ENCODE peak calls at places on chromosomes 7 and 10, in nine cellular contexts. Z is CD4-positive, CD25-positive, alpha-beta regulatory T cell; G is transverse colon; S is cardiac muscle cell; N is Panc1; Y is OCI-LY7; C is brain microvascular endothelial cell; K is HAP-1; H is foreskin fibroblast. V is an unnamed sample.

GRCh38 chr7:7104314-7104698 is 78.0 kb upstream of the C1GALT1 start:
- DNase-seq in Z (no peak), G (no peak), S (peak; percentile 33), N (no peak), Y (no peak), C (peak; percentile 5), K (no peak), H (peak; percentile 26), V (no peak)

GRCh38 chr10:44184633-44185314 is 200.1 kb downstream of the CXCL12 start:
- DNase-seq in Z (no peak), G (no peak), S (no peak), N (no peak), Y (no peak), C (no peak), K (no peak), H (no peak), V (no peak)

GRCh38 chr7:70417061-70417655 is 714.8 kb upstream of the GALNT17 start:
- DNase-seq in Z (no peak), G (no peak), S (no peak), N (no peak), Y (peak; percentile 54), C (no peak), K (no peak), H (no peak), V (no peak)

GRCh38 chr10:114876602-114877300 is 55.2 kb downstream of the FHIP2A start:
- DNase-seq in Z (no peak), G (peak; percentile 62), S (peak; percentile 73), N (no peak), Y (peak; percentile 61), C (peak; percentile 72), K (peak; percentile 88), H (peak; percentile 83), V (peak; percentile 67)

GRCh38 chr7:85682819-85683218 is 496.0 kb upstream of the SEMA3D start:
- DNase-seq in Z (no peak), G (no peak), S (peak; percentile 45), N (no peak), Y (no peak), C (no peak), K (no peak), H (peak; percentile 73), V (no peak)

GRCh38 chr10:13115832-13116793 is 16.1 kb downstream of the OPTN start:
- DNase-seq in Z (peak; percentile 18), G (peak; percentile 56), S (no peak), N (no peak), Y (no peak), C (no peak), K (no peak), H (no peak), V (no peak)

GRCh38 chr10:86292462-86293322 is 73.9 kb downstream of the GRID1 start:
- DNase-seq in Z (no peak), G (no peak), S (no peak), N (no peak), Y (no peak), C (no peak), K (no peak), H (no peak), V (peak; percentile 35)

GRCh38 chr7:6530626-6531491 is 20.4 kb downstream of the GRID2IP start:
- DNase-seq in Z (peak; percentile 34), G (peak; percentile 67), S (no peak), N (no peak), Y (peak; percentile 78), C (no peak), K (peak; percentile 89), H (no peak), V (no peak)

GRCh38 chr7:27185013-27185707 is at the start of gene HOXA11:
- DNase-seq in Z (no peak), G (peak; percentile 83), S (no peak), N (no peak), Y (no peak), C (no peak), K (peak; percentile 87), H (peak; percentile 97), V (no peak)

GRCh38 chr10:72764151-72764550 is 72.2 kb downstream of the MCU start:
- DNase-seq in Z (no peak), G (no peak), S (peak; percentile 91), N (no peak), Y (no peak), C (peak; percentile 59), K (no peak), H (peak; percentile 68), V (no peak)

GRCh38 chr7:47771990-47772360 is 176.3 kb downstream of the PKD1L1 start:
- DNase-seq in Z (no peak), G (no peak), S (no peak), N (no peak), Y (no peak), C (no peak), K (no peak), H (no peak), V (no peak)

GRCh38 chr10:1045415-1045814 is 3.5 kb downstream of the IDI1 start:
- DNase-seq in Z (no peak), G (no peak), S (no peak), N (no peak), Y (no peak), C (no peak), K (no peak), H (no peak), V (no peak)

GRCh38 chr10:1044964-1045363 is 4.0 kb downstream of the IDI1 start:
- DNase-seq in Z (no peak), G (no peak), S (no peak), N (no peak), Y (no peak), C (no peak), K (no peak), H (no peak), V (no peak)

GRCh38 chr10:1041514-1041913 is 7.4 kb downstream of the IDI1 start:
- DNase-seq in Z (no peak), G (no peak), S (no peak), N (no peak), Y (no peak), C (no peak), K (no peak), H (no peak), V (no peak)

GRCh38 chr10:1043532-1043995 is 5.4 kb downstream of the IDI1 start:
- DNase-seq in Z (peak; percentile 61), G (peak; percentile 44), S (no peak), N (no peak), Y (peak; percentile 80), C (no peak), K (no peak), H (no peak), V (no peak)

DNA sequence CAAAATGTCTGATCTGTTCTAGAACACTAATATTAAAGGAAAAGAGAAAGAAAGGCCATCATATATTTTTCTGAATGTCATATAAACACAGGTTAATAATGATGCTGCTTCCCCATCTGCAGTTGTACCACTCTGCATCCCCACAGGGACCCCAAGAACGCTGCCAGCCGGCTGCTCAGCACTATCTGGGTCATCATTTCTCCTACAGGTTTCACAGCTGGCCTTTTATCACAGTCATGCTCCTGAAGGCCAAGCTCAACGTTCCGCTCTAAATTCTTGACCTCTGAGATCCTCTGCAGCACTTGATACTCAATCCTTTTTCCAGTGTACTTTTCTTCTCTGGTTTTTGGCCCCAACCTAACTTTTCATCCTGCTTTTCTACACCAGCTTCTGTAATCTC is 4.8 kb downstream of the IDI1 start:
- DNase-seq in Z (no peak), G (no peak), S (no peak), N (no peak), Y (no peak), C (no peak), K (no peak), H (no peak), V (no peak)
- H3K4me3 ChIP-seq in Z (peak overlapping the region; percentile 74), G (no peak overlapping the region), S (no peak overlapping the region), N (no peak overlapping the region), Y (peak overlapping the region; percentile 61), C (no peak overlapping the region), K (no peak overlapping the region), H (no peak overlapping the region), V (no peak overlapping the region)

GRCh38 chr7:15481127-15481526 is 80.7 kb downstream of the AGMO start:
- DNase-seq in Z (no peak), G (no peak), S (no peak), N (no peak), Y (no peak), C (no peak), K (no peak), H (peak; percentile 11), V (no peak)
- H3K4me3 ChIP-seq in Z (no peak overlapping the region), G (no peak overlapping the region), S (no peak overlapping the region), N (no peak overlapping the region), Y (no peak overlapping the region), C (no peak overlapping the region), K (no peak overlapping the region), H (no peak overlapping the region), V (no peak overlapping the region)

GRCh38 chr7:159169391-159169790 is 24.7 kb upstream of the VIPR2 start:
- DNase-seq in Z (no peak), G (no peak), S (no peak), N (no peak), Y (no peak), C (no peak), K (no peak), H (no peak), V (no peak)

GRCh38 chr7:159177270-159178036 is 32.8 kb upstream of the VIPR2 start:
- DNase-seq in Z (no peak), G (no peak), S (no peak), N (no peak), Y (no peak), C (no peak), K (no peak), H (no peak), V (no peak)

GRCh38 chr7:159175792-159176191 is 31.1 kb upstream of the VIPR2 start:
- DNase-seq in Z (no peak), G (no peak), S (no peak), N (no peak), Y (no peak), C (no peak), K (no peak), H (no peak), V (no peak)

GRCh38 chr7:159167139-159167538 is 22.5 kb upstream of the VIPR2 start:
- DNase-seq in Z (no peak), G (no peak), S (no peak), N (no peak), Y (no peak), C (no peak), K (no peak), H (no peak), V (no peak)

GRCh38 chr7:159172314-159172892 is 27.7 kb upstream of the VIPR2 start:
- DNase-seq in Z (no peak), G (no peak), S (no peak), N (no peak), Y (no peak), C (no peak), K (no peak), H (no peak), V (no peak)
- H3K4me3 ChIP-seq in Z (no peak overlapping the region), G (no peak overlapping the region), S (no peak overlapping the region), N (no peak overlapping the region), Y (no peak overlapping the region), C (no peak overlapping the region), K (no peak overlapping the region), H (no peak overlapping the region), V (no peak overlapping the region)

DNA sequence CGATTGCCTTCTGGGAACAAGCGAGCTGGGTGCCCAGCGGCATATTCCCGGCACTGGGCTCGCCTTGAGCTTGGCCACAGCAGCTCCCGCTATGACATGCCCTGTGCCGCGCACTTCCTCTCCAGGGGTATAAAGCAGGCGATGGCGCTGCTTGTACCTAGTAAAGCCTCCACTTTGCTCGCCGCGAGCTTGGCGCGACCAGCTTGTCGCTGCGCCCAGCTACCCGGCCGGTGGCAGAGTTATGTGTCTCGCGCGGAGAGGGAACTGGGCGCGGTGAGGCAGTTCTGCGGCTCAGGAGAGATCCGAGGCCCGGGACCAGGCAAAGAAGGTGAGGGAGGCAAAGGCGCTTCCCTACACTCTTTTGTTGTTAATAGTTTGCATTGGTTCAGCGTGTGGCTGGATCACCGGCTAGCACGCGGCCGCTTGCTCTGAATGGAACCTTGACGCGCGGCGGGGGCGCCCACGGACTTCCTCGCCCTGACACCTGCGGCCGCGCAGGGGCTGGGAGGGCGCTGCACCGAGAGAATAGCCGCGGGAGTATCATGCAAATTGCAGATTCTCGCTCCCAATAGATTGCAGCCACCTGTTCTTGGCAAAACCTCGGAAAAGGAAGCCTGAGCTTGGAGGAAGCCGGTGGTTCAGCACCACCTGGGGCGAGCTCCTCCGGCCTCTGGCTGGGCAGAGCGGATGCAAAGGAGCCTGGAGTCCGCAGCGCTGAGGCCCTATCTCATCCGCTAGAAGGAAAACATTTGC is 3.0 kb upstream of the BUB3 start:
- DNase-seq in Z (peak; percentile 35), G (no peak), S (no peak), N (no peak), Y (no peak), C (no peak), K (no peak), H (peak; percentile 56), V (no peak)
- H3K4me3 ChIP-seq in Z (no peak overlapping the region), G (peak overlapping the region; percentile 7), S (peak overlapping the region; percentile 17), N (peak overlapping the region; percentile 50), Y (no peak overlapping the region), C (no peak overlapping the region), K (no peak overlapping the region), H (no peak overlapping the region), V (no peak overlapping the region)